ENCODE peak calls at places on chromosomes 11 and 22, in nine cellular contexts. T is tibial nerve, V is GM23338, D is heart left ventricle, C is mesendoderm, Z is mesenchymal stem cell, P is brain microvascular endothelial cell, J is right atrium auricular region, Y is neural progenitor cell. H is an unnamed sample. For H3K36me3, the result is how much of the 10 kb centered on the place peaks cover.

GRCh38 chr11:82996966-82997606 is 74.6 kb downstream of the RAB30 start:
- DNase-seq in T (no peak), V (no peak), D (no peak), C (no peak), Z (no peak), P (no peak), J (no peak), Y (no peak), H (no peak)

GRCh38 chr22:37256075-37256726 is 12.1 kb upstream of the RAC2 start:
- DNase-seq in T (no peak), V (no peak), D (no peak), C (no peak), Z (no peak), P (no peak), J (no peak), Y (no peak), H (peak)

GRCh38 chr11:60084866-60085265 is 3.6 kb upstream of the MS4A2 start:
- DNase-seq in T (no peak), V (no peak), D (no peak), C (no peak), Z (no peak), P (no peak), J (no peak), Y (no peak), H (no peak)

GRCh38 chr11:17719940-17720795 is 797 bp downstream of the MYOD1 start:
- DNase-seq in T (no peak), V (peak), D (no peak), C (peak), Z (no peak), P (no peak), J (no peak), Y (peak), H (peak)

GRCh38 chr11:17479284-17480214 is 2.9 kb upstream of the ABCC8 start:
- DNase-seq in T (no peak), V (peak), D (no peak), C (peak), Z (peak), P (no peak), J (no peak), Y (peak), H (peak)

GRCh38 chr11:14358729-14359439 is at the start of gene RRAS2:
- DNase-seq in T (peak), V (peak), D (peak), C (peak), Z (peak), P (peak), J (peak), Y (peak), H (peak)

GRCh38 chr11:123406441-123407123 is 23.5 kb upstream of the GRAMD1B start:
- DNase-seq in T (no peak), V (no peak), D (no peak), C (no peak), Z (no peak), P (no peak), J (no peak), Y (no peak), H (no peak)

GRCh38 chr11:9003573-9004309 is at the start of gene NRIP3:
- DNase-seq in T (peak), V (peak), D (peak), C (peak), Z (peak), P (peak), J (peak), Y (peak), H (peak)

GRCh38 chr11:97118756-97119155 is 728.9 kb downstream of the JRKL start:
- DNase-seq in T (no peak), V (no peak), D (no peak), C (no peak), Z (peak), P (no peak), J (no peak), Y (no peak), H (no peak)

GRCh38 chr11:11432621-11433319 is 79.7 kb upstream of the CSNK2A3 start:
- DNase-seq in T (no peak), V (no peak), D (no peak), C (no peak), Z (no peak), P (no peak), J (no peak), Y (no peak), H (no peak)

GRCh38 chr11:45500457-45500856 is 165.0 kb downstream of the CHST1 start:
- DNase-seq in T (no peak), V (peak), D (no peak), C (peak), Z (no peak), P (no peak), J (no peak), Y (peak), H (peak)

GRCh38 chr11:68929706-68930605 is 26.3 kb downstream of the IGHMBP2 start:
- DNase-seq in T (no peak), V (no peak), D (no peak), C (no peak), Z (no peak), P (no peak), J (no peak), Y (no peak), H (no peak)
- H3K36me3 ChIP-seq in T (half or more), V (under half), D (under half), C (under half), Z (half or more), P (under half), J (half or more), Y (under half), H (half or more)

DNA sequence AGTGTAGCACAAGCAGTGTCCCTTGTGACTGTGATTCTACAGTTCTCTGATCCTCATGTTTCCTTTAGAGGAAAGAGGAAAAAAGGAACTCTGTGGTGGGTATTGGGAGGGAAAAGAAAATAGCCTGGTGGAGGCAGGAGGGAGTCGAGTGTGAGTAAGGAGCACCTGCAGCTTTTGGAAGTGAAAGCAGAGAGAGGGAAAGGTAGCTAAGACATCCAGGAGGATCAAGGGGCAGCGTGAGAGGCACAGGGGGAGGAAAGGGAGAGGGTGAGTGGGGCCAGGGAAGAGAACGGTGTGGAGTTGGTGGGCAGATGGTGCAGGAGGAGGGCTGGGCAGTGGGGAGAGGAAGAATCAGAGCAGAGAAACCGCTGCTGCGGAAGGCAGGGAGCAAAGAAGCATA is 12.5 kb downstream of the TMA7B start:
- DNase-seq in T (no peak), V (no peak), D (no peak), C (no peak), Z (no peak), P (no peak), J (no peak), Y (no peak), H (no peak)
- H3K36me3 ChIP-seq in T (under half), V (under half), D (under half), C (under half), Z (under half), P (under half), J (under half), Y (under half), H (under half)

GRCh38 chr22:41531736-41532477 is 12.4 kb downstream of the POLR3H start:
- DNase-seq in T (no peak), V (no peak), D (no peak), C (no peak), Z (no peak), P (no peak), J (no peak), Y (no peak), H (no peak)
- H3K36me3 ChIP-seq in T (half or more), V (under half), D (under half), C (under half), Z (half or more), P (half or more), J (half or more), Y (under half), H (half or more)

GRCh38 chr11:93685196-93685595 is 23.7 kb downstream of the CEP295 start:
- DNase-seq in T (no peak), V (no peak), D (no peak), C (no peak), Z (no peak), P (no peak), J (no peak), Y (no peak), H (no peak)
- H3K36me3 ChIP-seq in T (half or more), V (under half), D (half or more), C (under half), Z (half or more), P (under half), J (under half), Y (under half), H (half or more)

GRCh38 chr11:77325159-77325558 is 23.7 kb upstream of the GDPD4 start:
- DNase-seq in T (no peak), V (no peak), D (no peak), C (no peak), Z (no peak), P (no peak), J (no peak), Y (no peak), H (no peak)
- H3K36me3 ChIP-seq in T (under half), V (under half), D (under half), C (under half), Z (under half), P (under half), J (under half), Y (under half), H (under half)

DNA sequence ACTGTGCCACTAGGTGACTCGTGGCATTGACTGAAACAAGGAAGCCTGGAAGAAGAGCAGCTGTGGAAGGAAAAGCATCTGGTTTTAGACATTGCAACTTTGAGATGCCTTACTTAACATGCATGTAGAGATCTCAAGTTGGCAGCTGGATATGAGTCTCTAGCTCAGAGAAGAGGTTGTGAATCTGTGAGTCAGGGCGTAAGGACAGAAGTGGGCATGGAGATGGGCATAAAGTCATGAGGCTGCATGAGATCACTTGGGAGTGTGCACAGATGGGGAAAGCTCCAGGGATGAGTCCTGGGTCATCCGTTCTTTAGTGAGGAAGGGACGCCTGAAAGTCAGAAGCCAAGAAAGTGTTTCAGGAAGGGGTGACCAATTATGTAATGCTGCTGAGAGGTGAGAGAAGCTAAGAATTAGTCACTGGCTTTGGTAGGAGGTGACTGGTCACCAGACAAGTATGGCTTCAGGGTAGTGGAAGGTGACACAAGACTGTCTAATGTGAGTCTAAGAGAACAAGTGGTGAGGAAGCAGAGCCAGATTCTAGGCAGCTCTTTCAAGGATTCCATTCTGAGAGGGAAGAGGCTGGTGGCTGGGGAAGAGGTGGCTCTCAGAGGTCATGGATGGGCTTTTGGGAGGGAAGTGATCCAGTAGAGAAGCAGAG is 6.7 kb downstream of the ACP2 start:
- DNase-seq in T (no peak), V (no peak), D (no peak), C (no peak), Z (no peak), P (no peak), J (no peak), Y (no peak), H (no peak)
- H3K36me3 ChIP-seq in T (half or more), V (under half), D (half or more), C (under half), Z (half or more), P (half or more), J (half or more), Y (under half), H (half or more)

DNA sequence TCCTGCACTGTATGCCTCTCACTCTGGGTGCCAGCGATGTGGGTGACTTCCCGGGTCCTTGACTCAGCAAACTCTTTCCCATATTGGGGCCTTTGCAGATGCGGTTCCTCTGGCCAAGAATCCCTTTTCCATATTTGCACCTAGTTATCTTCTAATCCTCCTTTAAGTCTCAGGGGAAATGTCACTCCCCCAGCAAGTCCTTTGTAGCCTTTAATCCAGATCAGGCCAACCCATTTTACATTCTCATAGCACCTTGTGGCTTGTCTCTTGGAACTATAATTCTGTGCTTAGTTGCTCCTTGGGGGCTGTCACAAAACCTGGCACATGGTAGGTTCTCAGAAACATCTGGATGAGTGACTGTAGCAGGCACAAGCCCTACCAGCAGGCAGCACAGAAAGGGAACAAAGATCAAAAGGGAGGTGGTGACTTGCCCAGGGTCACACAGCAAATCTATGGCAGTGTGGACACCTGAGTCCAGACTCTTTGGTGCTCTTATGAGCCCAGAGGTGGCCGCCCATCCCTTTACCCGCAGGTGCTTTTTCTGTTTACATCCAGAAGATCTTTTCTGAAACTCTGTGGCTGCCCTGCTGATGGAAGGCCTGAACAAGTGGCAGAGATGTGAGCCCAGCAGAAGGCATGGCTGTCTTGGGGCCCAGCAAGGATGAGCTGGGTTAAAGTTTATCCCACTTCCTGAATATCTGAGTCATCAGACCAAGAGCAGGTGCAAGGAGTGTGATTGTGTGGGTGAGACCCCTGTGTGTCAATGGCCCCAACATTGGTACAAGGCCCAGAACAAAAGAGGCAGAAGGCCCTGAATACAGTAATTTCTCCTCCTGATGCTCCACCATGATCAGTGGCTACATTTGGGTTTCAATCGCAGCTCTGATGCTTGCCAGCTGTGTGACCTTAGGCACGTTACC is 78.6 kb upstream of the GRK3 start:
- DNase-seq in T (no peak), V (no peak), D (no peak), C (no peak), Z (no peak), P (no peak), J (no peak), Y (no peak), H (no peak)
- H3K36me3 ChIP-seq in T (half or more), V (under half), D (under half), C (under half), Z (under half), P (under half), J (under half), Y (under half), H (under half)

GRCh38 chr11:5639953-5640352 is 15.2 kb downstream of the TRIM34 start:
- DNase-seq in T (no peak), V (no peak), D (no peak), C (no peak), Z (no peak), P (no peak), J (no peak), Y (no peak), H (no peak)
- H3K36me3 ChIP-seq in T (half or more), V (under half), D (half or more), C (under half), Z (under half), P (under half), J (under half), Y (under half), H (under half)

H was measured in endodermal cell.